ENCODE peak calls at places on chromosomes 2 and 18, in six cellular contexts. H is left cardiac atrium; I is NCI-H524; N is stimulated activated naive CD8-positive, alpha-beta T cell treated with anti-CD3 and anti-CD28 coated beads, Interleukin-15, Interleukin-2, amounts not matched to agents 100 U/mL and 50 U/mL, for 24 hours; P is head of caudate nucleus; X is body of pancreas. C is an unnamed sample.

GRCh38 chr2:176552456-176553135 is 283.4 kb downstream of the MTX2 start:
- DNase-seq in H (no peak), I (no peak), N (no peak), P (no peak), X (no peak), C (no peak)

GRCh38 chr2:127573771-127574170 is 38.3 kb downstream of the MYO7B start:
- DNase-seq in H (no peak), I (no peak), N (no peak), P (no peak), X (no peak), C (no peak)

GRCh38 chr2:61367177-61367576 is 103.7 kb downstream of the USP34 start:
- DNase-seq in H (no peak), I (no peak), N (no peak), P (no peak), X (no peak), C (no peak)

GRCh38 chr2:160512484-160512883 is 18.9 kb upstream of the RBMS1 start:
- DNase-seq in H (no peak), I (no peak), N (no peak), P (no peak), X (no peak), C (no peak)

GRCh38 chr18:70232251-70232650 is 26.8 kb upstream of the RTTN start:
- DNase-seq in H (no peak), I (no peak), N (no peak), P (no peak), X (no peak), C (no peak)

GRCh38 chr2:72562451-72563153 is 263.2 kb downstream of the EXOC6B start:
- DNase-seq in H (no peak), I (no peak), N (no peak), P (no peak), X (no peak), C (no peak)

GRCh38 chr2:1400943-1401735 is 12.1 kb upstream of the TPO start:
- DNase-seq in H (no peak), I (no peak), N (no peak), P (no peak), X (no peak), C (no peak)

GRCh38 chr2:178718283-178718682 is 88.9 kb downstream of the TTN start:
- DNase-seq in H (no peak), I (peak), N (no peak), P (no peak), X (no peak), C (no peak)

GRCh38 chr2:191899442-191899841 is 52.6 kb upstream of the CAVIN2 start:
- DNase-seq in H (no peak), I (no peak), N (no peak), P (no peak), X (no peak), C (no peak)

GRCh38 chr2:29587791-29588190 is 333.6 kb downstream of the ALK start:
- DNase-seq in H (no peak), I (no peak), N (no peak), P (no peak), X (no peak), C (no peak)

GRCh38 chr18:49174478-49174877 is 223.7 kb upstream of the SMAD7 start:
- DNase-seq in H (no peak), I (no peak), N (no peak), P (no peak), X (no peak), C (no peak)

GRCh38 chr2:173048901-173049661 is 26.6 kb upstream of the MAP3K20 start:
- DNase-seq in H (peak), I (peak), N (peak), P (peak), X (peak), C (peak)

GRCh38 chr2:10368491-10369231 is 66.0 kb downstream of the HPCAL1 start:
- DNase-seq in H (no peak), I (no peak), N (no peak), P (no peak), X (peak), C (no peak)

GRCh38 chr2:136927156-136927555 is 161.8 kb downstream of the THSD7B start:
- DNase-seq in H (no peak), I (no peak), N (no peak), P (no peak), X (no peak), C (no peak)

GRCh38 chr2:41963661-41964525 is 83.9 kb upstream of the PKDCC start:
- DNase-seq in H (peak), I (no peak), N (no peak), P (no peak), X (peak), C (peak)

GRCh38 chr2:138267161-138267901 is 234.2 kb upstream of the SPOPL start:
- DNase-seq in H (no peak), I (no peak), N (no peak), P (no peak), X (no peak), C (no peak)

GRCh38 chr2:240786871-240787311 is 33.1 kb downstream of the KIF1A start:
- DNase-seq in H (peak), I (no peak), N (no peak), P (no peak), X (no peak), C (no peak)

GRCh38 chr2:200486529-200486928 is 23.3 kb downstream of the KCTD18 start:
- DNase-seq in H (no peak), I (no peak), N (no peak), P (no peak), X (no peak), C (no peak)

GRCh38 chr18:21179590-21180220 is 62.3 kb upstream of the GREB1L start:
- DNase-seq in H (peak), I (peak), N (peak), P (peak), X (peak), C (peak)

GRCh38 chr2:69789129-69789528 is 40.3 kb upstream of the GMCL1 start:
- DNase-seq in H (no peak), I (no peak), N (no peak), P (no peak), X (peak), C (no peak)

GRCh38 chr2:201579536-201579935 is 63.8 kb downstream of the TMEM237 start:
- DNase-seq in H (no peak), I (no peak), N (no peak), P (no peak), X (no peak), C (no peak)

GRCh38 chr18:43671431-43671830 is 394.1 kb upstream of the SYT4 start:
- DNase-seq in H (no peak), I (no peak), N (no peak), P (no peak), X (no peak), C (no peak)

GRCh38 chr18:62450546-62451395 is 72.1 kb upstream of the ZCCHC2 start:
- DNase-seq in H (peak), I (peak), N (no peak), P (peak), X (peak), C (peak)

GRCh38 chr18:37845498-37845897 is 279.9 kb upstream of the CELF4 start:
- DNase-seq in H (no peak), I (no peak), N (no peak), P (no peak), X (no peak), C (no peak)

GRCh38 chr2:48795065-48795464 is 39.5 kb upstream of the LHCGR start:
- DNase-seq in H (no peak), I (no peak), N (no peak), P (no peak), X (no peak), C (no peak)

GRCh38 chr2:133884739-133885381 is 316.6 kb upstream of the NCKAP5 start:
- DNase-seq in H (no peak), I (peak), N (no peak), P (no peak), X (no peak), C (no peak)

GRCh38 chr2:102603904-102604303 is 15.4 kb upstream of the SLC9A2 start:
- DNase-seq in H (no peak), I (no peak), N (no peak), P (no peak), X (no peak), C (no peak)

GRCh38 chr2:15691586-15692310 is 100.1 kb downstream of the DDX1 start:
- DNase-seq in H (no peak), I (no peak), N (no peak), P (no peak), X (no peak), C (peak)

GRCh38 chr2:150168596-150168995 is 318.9 kb downstream of the RND3 start:
- DNase-seq in H (no peak), I (no peak), N (no peak), P (no peak), X (no peak), C (no peak)

GRCh38 chr2:129233751-129234406 is 745.6 kb upstream of the RAB6C start:
- DNase-seq in H (no peak), I (peak), N (no peak), P (peak), X (peak), C (peak)

GRCh38 chr18:26457611-26458350 is 90.6 kb downstream of the KCTD1 start:
- DNase-seq in H (no peak), I (peak), N (no peak), P (peak), X (no peak), C (no peak)

GRCh38 chr2:191029280-191029908 is 15.4 kb upstream of the STAT1 start:
- DNase-seq in H (no peak), I (no peak), N (no peak), P (no peak), X (no peak), C (no peak)

C was measured in thyroid gland.